ENCODE peak calls at places on chromosomes 6 and 20, in nine cellular contexts. R is D341Med; G is central memory CD4-positive, alpha-beta T cell; Z is aorta; A is T-helper 17 cell; X is natural killer cell treated with Interleukin-12 subunit alpha and Interleukin-12 subunit beta and Interleukin-15 and Interleukin-18, amount 100 ng/mL, for 72 hours; M is stimulated activated CD4-positive, alpha-beta T cell treated with anti-CD3 and anti-CD28 coated beads, Interleukin-15, amount 100 ng/mL, for 24 hours; P is LoVo; J is NCI-H1092 treated with DMSO at 0.1 percent for 48 hours. W is an unnamed sample.

GRCh38 chr20:12453711-12454110 is 536.0 kb downstream of the BTBD3 start:
- DNase-seq in R (no peak), G (no peak), Z (no peak), A (no peak), X (no peak), M (no peak), P (no peak), J (no peak), W (no peak)

GRCh38 chr6:11418290-11418905 is 119.2 kb upstream of the TMEM170B start:
- DNase-seq in R (no peak), G (no peak), Z (no peak), A (no peak), X (no peak), M (no peak), P (no peak), J (no peak), W (no peak)

GRCh38 chr6:38164671-38165108 is 345.2 kb downstream of the ZFAND3 start:
- DNase-seq in R (no peak), G (no peak), Z (peak; percentile 72), A (no peak), X (no peak), M (no peak), P (no peak), J (no peak), W (no peak)

GRCh38 chr6:20333870-20334269 is 67.8 kb upstream of the E2F3 start:
- DNase-seq in R (no peak), G (no peak), Z (no peak), A (no peak), X (no peak), M (no peak), P (no peak), J (no peak), W (no peak)

GRCh38 chr6:5764401-5764955 is 242.2 kb downstream of the NRN1 start:
- DNase-seq in R (no peak), G (no peak), Z (no peak), A (no peak), X (no peak), M (no peak), P (no peak), J (no peak), W (no peak)

GRCh38 chr20:58242824-58243223 is 14.4 kb upstream of the ANKRD60 start:
- DNase-seq in R (no peak), G (no peak), Z (no peak), A (no peak), X (no peak), M (no peak), P (no peak), J (no peak), W (no peak)

GRCh38 chr6:163764565-163764964 is 350.0 kb downstream of the QKI start:
- DNase-seq in R (no peak), G (no peak), Z (no peak), A (no peak), X (no peak), M (no peak), P (no peak), J (no peak), W (no peak)

GRCh38 chr6:1911476-1911875 is 301.8 kb downstream of the FOXC1 start:
- DNase-seq in R (no peak), G (no peak), Z (no peak), A (no peak), X (no peak), M (no peak), P (no peak), J (no peak), W (no peak)

GRCh38 chr6:21348462-21349195 is 244.9 kb upstream of the SOX4 start:
- DNase-seq in R (no peak), G (no peak), Z (peak; percentile 75), A (no peak), X (no peak), M (no peak), P (no peak), J (no peak), W (no peak)

GRCh38 chr6:163369628-163370365 is 44.7 kb upstream of the QKI start:
- DNase-seq in R (no peak), G (no peak), Z (peak; percentile 40), A (no peak), X (no peak), M (no peak), P (no peak), J (no peak), W (no peak)

GRCh38 chr6:148857817-148858390 is 111.1 kb downstream of the UST start:
- DNase-seq in R (no peak), G (no peak), Z (no peak), A (no peak), X (no peak), M (no peak), P (no peak), J (no peak), W (no peak)

GRCh38 chr6:150775804-150776203 is 89.7 kb upstream of the MTHFD1L start:
- DNase-seq in R (no peak), G (no peak), Z (no peak), A (no peak), X (no peak), M (no peak), P (no peak), J (no peak), W (no peak)

GRCh38 chr6:170290306-170291128 is at the start of gene DLL1:
- DNase-seq in R (peak; percentile 86), G (peak; percentile 30), Z (peak; percentile 87), A (peak; percentile 27), X (no peak), M (peak; percentile 56), P (peak; percentile 16), J (peak; percentile 90), W (peak; percentile 27)

GRCh38 chr6:939526-940252 is 246.8 kb upstream of the EXOC2 start:
- DNase-seq in R (no peak), G (no peak), Z (no peak), A (no peak), X (no peak), M (no peak), P (no peak), J (no peak), W (no peak)

GRCh38 chr6:26223677-26224546 is 136.7 kb downstream of the HFE start:
- DNase-seq in R (no peak), G (peak; percentile 86), Z (no peak), A (peak; percentile 49), X (no peak), M (peak; percentile 68), P (peak; percentile 92), J (peak; percentile 73), W (peak; percentile 64)

GRCh38 chr6:157459327-157459726 is 78.3 kb downstream of the ZDHHC14 start:
- DNase-seq in R (no peak), G (no peak), Z (no peak), A (no peak), X (no peak), M (peak; percentile 59), P (no peak), J (no peak), W (no peak)

GRCh38 chr6:2935566-2936291 is 32.6 kb upstream of the SERPINB9 start:
- DNase-seq in R (no peak), G (no peak), Z (no peak), A (no peak), X (no peak), M (no peak), P (no peak), J (no peak), W (no peak)

GRCh38 chr20:37630993-37631392 is 62.8 kb upstream of the CTNNBL1 start:
- DNase-seq in R (no peak), G (no peak), Z (no peak), A (no peak), X (no peak), M (no peak), P (no peak), J (no peak), W (no peak)